ENCODE peak calls at places on chromosome 1, in nine cellular contexts. H, B, C, M, Y, R, E, O and F are unnamed samples.

GRCh38 chr1:153742411-153743142 is 14.7 kb downstream of the INTS3 start:
- DNase-seq in C (peak; percentile 63), H (no peak), O (no peak), B (peak; percentile 64), R (no peak), Y (peak; percentile 30), E (no peak), M (no peak), F (peak; percentile 27)

GRCh38 chr1:59635057-59635456 is 179.7 kb upstream of the HOOK1 start:
- DNase-seq in H (no peak), E (no peak), M (no peak), Y (no peak), R (no peak), O (no peak), C (no peak), B (no peak), F (no peak)

GRCh38 chr1:35449334-35450008 is 107.7 kb downstream of the KIAA0319L start:
- DNase-seq in C (no peak), M (no peak), O (no peak), B (no peak), E (no peak), H (no peak), R (no peak), Y (no peak), F (peak; percentile 89)

GRCh38 chr1:47854552-47855144 is 142.5 kb downstream of the TRABD2B start:
- DNase-seq in O (no peak), C (no peak), R (no peak), H (no peak), M (no peak), B (no peak), E (no peak), Y (no peak), F (no peak)

GRCh38 chr1:31801450-31801849 is 14.4 kb downstream of the SPOCD1 start:
- DNase-seq in Y (no peak), C (no peak), R (peak; percentile 4), O (no peak), B (no peak), H (no peak), M (no peak), E (no peak), F (no peak)

GRCh38 chr1:177770096-177770495 is 199.8 kb downstream of the SEC16B start:
- DNase-seq in R (no peak), C (no peak), H (no peak), E (no peak), M (no peak), Y (no peak), B (no peak), O (no peak), F (no peak)

GRCh38 chr1:235923466-235924008 is 56.8 kb upstream of the LYST start:
- DNase-seq in O (no peak), B (no peak), H (no peak), M (no peak), C (no peak), E (no peak), R (no peak), Y (no peak), F (no peak)

GRCh38 chr1:64505232-64505943 is 35.5 kb downstream of the CACHD1 start:
- DNase-seq in M (no peak), C (peak; percentile 75), B (peak; percentile 85), H (peak; percentile 34), O (no peak), E (peak; percentile 60), Y (peak; percentile 93), R (no peak), F (no peak)

GRCh38 chr1:115067460-115067859 is 21.8 kb downstream of the TSPAN2 start:
- DNase-seq in M (peak; percentile 44), R (no peak), O (no peak), H (no peak), Y (no peak), B (no peak), C (no peak), E (no peak), F (no peak)

GRCh38 chr1:86259390-86259789 is 102.8 kb upstream of the COL24A1 start:
- DNase-seq in Y (peak; percentile 10), H (no peak), C (no peak), R (no peak), B (no peak), O (no peak), E (no peak), M (no peak), F (no peak)

GRCh38 chr1:154752273-154753030 is 117.6 kb downstream of the KCNN3 start:
- DNase-seq in M (no peak), Y (no peak), C (no peak), O (no peak), H (no peak), R (no peak), B (no peak), E (no peak), F (no peak)

GRCh38 chr1:98221926-98222325 is 301.1 kb upstream of the DPYD start:
- DNase-seq in R (no peak), M (no peak), Y (no peak), B (no peak), O (no peak), H (no peak), C (no peak), E (no peak), F (no peak)

GRCh38 chr1:244840219-244840794 is 4.8 kb downstream of the COX20 start:
- DNase-seq in M (peak; percentile 50), C (no peak), H (no peak), O (no peak), Y (no peak), B (no peak), E (no peak), R (no peak), F (no peak)

GRCh38 chr1:153677718-153678518 is 570 bp upstream of the NPR1 start:
- DNase-seq in C (peak; percentile 64), M (peak; percentile 38), Y (peak; percentile 79), E (peak; percentile 58), R (peak; percentile 53), B (peak; percentile 81), O (peak; percentile 82), H (peak; percentile 69), F (no peak)

GRCh38 chr1:35120458-35121133 is 41.4 kb downstream of the ZMYM1 start:
- DNase-seq in H (no peak), E (no peak), B (no peak), M (no peak), R (no peak), Y (no peak), C (no peak), O (no peak), F (no peak)

GRCh38 chr1:202405928-202406327 is 57.4 kb downstream of the PPP1R12B start:
- DNase-seq in O (no peak), C (no peak), R (no peak), E (no peak), B (no peak), M (peak; percentile 58), H (no peak), Y (no peak), F (no peak)

GRCh38 chr1:185862235-185862634 is 128.0 kb downstream of the HMCN1 start:
- DNase-seq in R (no peak), E (no peak), M (no peak), O (no peak), B (no peak), Y (no peak), C (no peak), H (no peak), F (no peak)

GRCh38 chr1:185860876-185861275 is 126.7 kb downstream of the HMCN1 start:
- DNase-seq in Y (peak; percentile 22), E (no peak), B (no peak), C (no peak), R (no peak), M (no peak), H (no peak), O (no peak), F (no peak)

GRCh38 chr1:185857447-185857846 is 123.3 kb downstream of the HMCN1 start:
- DNase-seq in M (no peak), H (no peak), E (no peak), R (no peak), B (no peak), Y (no peak), O (no peak), C (no peak), F (peak; percentile 24)

GRCh38 chr1:185861630-185862029 is 127.4 kb downstream of the HMCN1 start:
- DNase-seq in O (no peak), B (no peak), C (no peak), M (no peak), Y (no peak), H (no peak), E (no peak), R (no peak), F (no peak)

GRCh38 chr1:185860316-185860715 is 126.1 kb downstream of the HMCN1 start:
- DNase-seq in E (no peak), O (no peak), Y (no peak), C (no peak), B (no peak), M (no peak), H (no peak), R (no peak), F (no peak)
- H3K27ac ChIP-seq in E (no peak overlapping the region), O (no peak overlapping the region), Y (no peak overlapping the region), C (no peak overlapping the region), B (no peak overlapping the region), M (no peak overlapping the region), H (no peak overlapping the region), R (no peak overlapping the region), F (no peak overlapping the region)

GRCh38 chr1:3377166-3377565 is 77.3 kb upstream of the ARHGEF16 start:
- DNase-seq in H (no peak), B (no peak), C (no peak), R (no peak), E (no peak), Y (no peak), O (no peak), M (no peak), F (no peak)
- H3K27ac ChIP-seq in H (no peak overlapping the region), B (no peak overlapping the region), C (no peak overlapping the region), R (no peak overlapping the region), E (no peak overlapping the region), Y (no peak overlapping the region), O (peak overlapping the region; percentile 89), M (no peak overlapping the region), F (no peak overlapping the region)

GRCh38 chr1:1853593-1854257 is 37.2 kb downstream of the GNB1 start:
- DNase-seq in B (no peak), C (no peak), R (no peak), Y (no peak), M (no peak), E (no peak), H (no peak), O (no peak), F (no peak)
- H3K27ac ChIP-seq in B (no peak overlapping the region), C (no peak overlapping the region), R (peak overlapping the region; percentile 58), Y (no peak overlapping the region), M (peak overlapping the region; percentile 26), E (no peak overlapping the region), H (no peak overlapping the region), O (no peak overlapping the region), F (no peak overlapping the region)

GRCh38 chr1:87720561-87720960 is 391.9 kb downstream of the LMO4 start:
- DNase-seq in O (no peak), M (no peak), C (no peak), R (no peak), E (no peak), H (no peak), B (no peak), Y (no peak), F (no peak)
- H3K27ac ChIP-seq in O (no peak overlapping the region), M (no peak overlapping the region), C (no peak overlapping the region), R (no peak overlapping the region), E (no peak overlapping the region), H (no peak overlapping the region), B (no peak overlapping the region), Y (no peak overlapping the region), F (no peak overlapping the region)

GRCh38 chr1:9628541-9629444 is 22.7 kb upstream of the PIK3CD start:
- DNase-seq in E (no peak), Y (no peak), O (no peak), M (no peak), B (peak; percentile 91), H (no peak), C (no peak), R (no peak), F (no peak)
- H3K27ac ChIP-seq in E (no peak overlapping the region), Y (no peak overlapping the region), O (no peak overlapping the region), M (no peak overlapping the region), B (peak overlapping the region; percentile 86), H (no peak overlapping the region), C (no peak overlapping the region), R (no peak overlapping the region), F (no peak overlapping the region)

GRCh38 chr1:226799634-226800281 is 60.7 kb upstream of the ITPKB start:
- DNase-seq in R (no peak), E (no peak), M (no peak), H (no peak), C (no peak), O (no peak), Y (no peak), B (no peak), F (no peak)
- H3K27ac ChIP-seq in R (no peak overlapping the region), E (peak overlapping the region; percentile 68), M (no peak overlapping the region), H (no peak overlapping the region), C (no peak overlapping the region), O (no peak overlapping the region), Y (no peak overlapping the region), B (no peak overlapping the region), F (no peak overlapping the region)